ENCODE peak calls at places on chromosomes 16 and 17, in nine cellular contexts. L is CD8-positive, alpha-beta memory T cell; V is AG04450; T is HL-60; O is PC-9; E is OCI-LY7; K is WERI-Rb-1; Y is breast epithelium; S is body of pancreas. P is an unnamed sample.

GRCh38 chr17:80811181-80812105 is 180.2 kb upstream of the CHMP6 start:
- DNase-seq in L (no peak), V (no peak), T (no peak), O (no peak), E (no peak), K (peak), Y (no peak), S (no peak), P (no peak)

GRCh38 chr17:48644910-48645557 is 18.9 kb upstream of the HOXB9 start:
- DNase-seq in L (no peak), V (no peak), T (no peak), O (no peak), E (no peak), K (no peak), Y (no peak), S (no peak), P (no peak)

GRCh38 chr16:9695152-9695551 is 487.1 kb downstream of the GRIN2A start:
- DNase-seq in L (no peak), V (no peak), T (no peak), O (no peak), E (no peak), K (no peak), Y (no peak), S (no peak), P (no peak)

GRCh38 chr16:87851601-87852000 is 17.7 kb downstream of the SLC7A5 start:
- DNase-seq in L (no peak), V (no peak), T (no peak), O (no peak), E (no peak), K (peak), Y (no peak), S (no peak), P (no peak)

GRCh38 chr16:6193718-6194117 is 1096.1 kb upstream of the EEF2KMT start:
- DNase-seq in L (no peak), V (no peak), T (no peak), O (peak), E (no peak), K (no peak), Y (no peak), S (no peak), P (peak)

GRCh38 chr17:31320231-31320630 is 1.2 kb downstream of the EVI2A start:
- DNase-seq in L (peak), V (no peak), T (no peak), O (no peak), E (peak), K (no peak), Y (no peak), S (no peak), P (no peak)

GRCh38 chr16:48479955-48480354 is 94.7 kb upstream of the SIAH1 start:
- DNase-seq in L (no peak), V (no peak), T (no peak), O (no peak), E (no peak), K (no peak), Y (no peak), S (no peak), P (no peak)

GRCh38 chr17:15453782-15454181 is 13.6 kb downstream of the CDRT4 start:
- DNase-seq in L (no peak), V (no peak), T (no peak), O (no peak), E (no peak), K (no peak), Y (no peak), S (no peak), P (no peak)

GRCh38 chr16:46686815-46687473 is 2.0 kb downstream of the VPS35 start:
- DNase-seq in L (no peak), V (no peak), T (no peak), O (no peak), E (no peak), K (no peak), Y (no peak), S (no peak), P (no peak)

GRCh38 chr16:71353736-71354135 is 4.8 kb upstream of the CALB2 start:
- DNase-seq in L (no peak), V (no peak), T (no peak), O (no peak), E (no peak), K (no peak), Y (no peak), S (no peak), P (no peak)

GRCh38 chr17:41315814-41316430 is 412 bp upstream of the KRTAP17-1 start:
- DNase-seq in L (no peak), V (no peak), T (no peak), O (no peak), E (no peak), K (no peak), Y (no peak), S (no peak), P (no peak)

GRCh38 chr16:86757704-86758040 is 179.3 kb downstream of the FOXL1 start:
- DNase-seq in L (no peak), V (no peak), T (no peak), O (no peak), E (no peak), K (no peak), Y (no peak), S (no peak), P (no peak)

GRCh38 chr16:84925092-84925772 is 86.1 kb downstream of the ZDHHC7 start:
- DNase-seq in L (peak), V (no peak), T (peak), O (peak), E (peak), K (peak), Y (no peak), S (peak), P (peak)

GRCh38 chr16:87780385-87780989 is 14.7 kb upstream of the KLHDC4 start:
- DNase-seq in L (peak), V (no peak), T (peak), O (no peak), E (peak), K (no peak), Y (no peak), S (no peak), P (no peak)

GRCh38 chr17:76442341-76443338 is 10.3 kb downstream of the UBE2O start:
- DNase-seq in L (no peak), V (no peak), T (peak), O (no peak), E (no peak), K (no peak), Y (no peak), S (no peak), P (no peak)

GRCh38 chr17:34318474-34318873 is 761 bp upstream of the CCL8 start:
- DNase-seq in L (no peak), V (no peak), T (peak), O (no peak), E (peak), K (peak), Y (no peak), S (no peak), P (peak)

GRCh38 chr17:29615492-29616299 is 7.0 kb downstream of the CORO6 start:
- DNase-seq in L (peak), V (no peak), T (peak), O (no peak), E (peak), K (peak), Y (peak), S (peak), P (no peak)

GRCh38 chr17:49582789-49583188 is 7.1 kb downstream of the NXPH3 start:
- DNase-seq in L (no peak), V (no peak), T (no peak), O (no peak), E (no peak), K (no peak), Y (no peak), S (no peak), P (no peak)

GRCh38 chr16:77579283-77579985 is 142.9 kb upstream of the NUDT7 start:
- DNase-seq in L (no peak), V (no peak), T (no peak), O (no peak), E (no peak), K (no peak), Y (no peak), S (no peak), P (no peak)

GRCh38 chr16:24624102-24624501 is 84.7 kb downstream of the RBBP6 start:
- DNase-seq in L (no peak), V (no peak), T (no peak), O (no peak), E (no peak), K (no peak), Y (no peak), S (no peak), P (no peak)

GRCh38 chr16:51592535-51592934 is 441.5 kb upstream of the SALL1 start:
- DNase-seq in L (no peak), V (no peak), T (no peak), O (no peak), E (no peak), K (no peak), Y (no peak), S (no peak), P (no peak)

GRCh38 chr17:31523862-31524730 is 132.6 kb downstream of the RAB11FIP4 start:
- DNase-seq in L (no peak), V (no peak), T (no peak), O (no peak), E (no peak), K (no peak), Y (no peak), S (no peak), P (no peak)

GRCh38 chr16:24829153-24829552 is 16.6 kb upstream of the SLC5A11 start:
- DNase-seq in L (no peak), V (no peak), T (no peak), O (no peak), E (no peak), K (no peak), Y (no peak), S (no peak), P (no peak)

GRCh38 chr17:76272541-76273434 is 7.6 kb downstream of the UBALD2 start:
- DNase-seq in L (peak), V (no peak), T (peak), O (no peak), E (peak), K (no peak), Y (no peak), S (no peak), P (no peak)

GRCh38 chr16:67672739-67673662 is 6.4 kb downstream of the C16orf86 start:
- DNase-seq in L (peak), V (peak), T (peak), O (peak), E (peak), K (peak), Y (peak), S (peak), P (no peak)

GRCh38 chr16:4290236-4290830 is 17.5 kb upstream of the TFAP4 start:
- DNase-seq in L (no peak), V (no peak), T (peak), O (peak), E (no peak), K (peak), Y (no peak), S (no peak), P (no peak)

GRCh38 chr16:78742501-78743283 is 643.2 kb downstream of the WWOX start:
- DNase-seq in L (peak), V (no peak), T (no peak), O (peak), E (peak), K (no peak), Y (no peak), S (no peak), P (no peak)

GRCh38 chr16:73739049-73739769 is 557.4 kb upstream of the PSMD7 start:
- DNase-seq in L (no peak), V (no peak), T (no peak), O (no peak), E (no peak), K (no peak), Y (no peak), S (no peak), P (no peak)

GRCh38 chr16:15830832-15831451 is 25.9 kb downstream of the MYH11 start:
- DNase-seq in L (no peak), V (no peak), T (peak), O (no peak), E (no peak), K (no peak), Y (no peak), S (no peak), P (no peak)

GRCh38 chr17:60749708-60750107 is 72.1 kb downstream of the BCAS3 start:
- DNase-seq in L (no peak), V (no peak), T (no peak), O (no peak), E (no peak), K (no peak), Y (no peak), S (no peak), P (no peak)

GRCh38 chr16:19380316-19380715 is 37.4 kb upstream of the TMC5 start:
- DNase-seq in L (no peak), V (no peak), T (no peak), O (no peak), E (peak), K (no peak), Y (no peak), S (no peak), P (no peak)

GRCh38 chr16:30353438-30354129 is 1.5 kb downstream of the CD2BP2 start:
- DNase-seq in L (no peak), V (no peak), T (no peak), O (no peak), E (no peak), K (no peak), Y (no peak), S (no peak), P (no peak)

GRCh38 chr17:48563385-48563838 is 14.7 kb downstream of the HOXB4 start:
- DNase-seq in L (no peak), V (no peak), T (no peak), O (no peak), E (no peak), K (no peak), Y (no peak), S (no peak), P (no peak)

GRCh38 chr17:44915321-44915726 is at the start of gene GFAP:
- DNase-seq in L (no peak), V (no peak), T (no peak), O (no peak), E (no peak), K (no peak), Y (no peak), S (no peak), P (no peak)

GRCh38 chr17:69434164-69434579 is 19.7 kb downstream of the MAP2K6 start:
- DNase-seq in L (no peak), V (no peak), T (no peak), O (no peak), E (no peak), K (no peak), Y (no peak), S (no peak), P (no peak)

GRCh38 chr16:14364386-14365199 is 265.5 kb downstream of the PARN start:
- DNase-seq in L (no peak), V (peak), T (no peak), O (peak), E (no peak), K (no peak), Y (no peak), S (no peak), P (no peak)

GRCh38 chr16:19170043-19170655 is 2.1 kb downstream of the SYT17 start:
- DNase-seq in L (no peak), V (no peak), T (no peak), O (no peak), E (no peak), K (no peak), Y (no peak), S (no peak), P (no peak)

GRCh38 chr17:60554377-60554788 is 28.3 kb upstream of the APPBP2 start:
- DNase-seq in L (no peak), V (peak), T (no peak), O (peak), E (no peak), K (no peak), Y (no peak), S (no peak), P (no peak)

DNA sequence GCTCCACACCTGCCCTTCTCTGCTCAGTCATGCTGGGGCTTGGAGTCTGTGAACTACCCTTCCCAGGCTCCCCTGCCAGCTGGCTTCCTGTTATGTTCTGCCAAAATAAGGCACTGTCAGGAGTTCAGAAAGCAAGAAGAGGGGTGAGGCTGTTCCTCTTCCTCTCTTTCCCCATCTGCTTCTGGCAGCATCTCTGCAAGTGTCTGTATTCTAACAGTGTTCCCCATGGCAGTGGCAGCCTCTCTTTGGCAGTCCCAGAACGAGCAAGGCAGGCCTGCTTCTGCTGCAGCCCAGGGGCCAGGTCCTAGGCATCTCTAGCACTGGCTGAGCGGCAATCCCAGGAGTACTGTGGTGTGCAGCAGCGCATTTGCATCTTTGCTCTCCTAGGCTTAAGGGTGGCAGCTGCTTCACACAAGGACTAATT is 219.1 kb downstream of the STX8 start:
- DNase-seq in L (no peak), V (no peak), T (peak), O (no peak), E (peak), K (no peak), Y (no peak), S (no peak), P (no peak)
- H3K4me3 ChIP-seq in L (no peak), V (no peak), T (no peak), O (no peak), E (no peak), K (no peak), Y (no peak), S (no peak), P (no peak)

GRCh38 chr17:7974638-7975131 is 27.7 kb upstream of the GUCY2D start:
- DNase-seq in L (no peak), V (no peak), T (no peak), O (no peak), E (no peak), K (no peak), Y (no peak), S (no peak), P (no peak)

GRCh38 chr17:7982171-7982570 is 20.2 kb upstream of the GUCY2D start:
- DNase-seq in L (no peak), V (no peak), T (no peak), O (no peak), E (no peak), K (no peak), Y (no peak), S (no peak), P (no peak)

GRCh38 chr17:7977039-7977438 is 25.4 kb upstream of the GUCY2D start:
- DNase-seq in L (no peak), V (no peak), T (no peak), O (no peak), E (no peak), K (no peak), Y (no peak), S (no peak), P (no peak)

GRCh38 chr17:7982666-7983065 is 19.7 kb upstream of the GUCY2D start:
- DNase-seq in L (no peak), V (no peak), T (peak), O (no peak), E (no peak), K (peak), Y (no peak), S (no peak), P (no peak)

DNA sequence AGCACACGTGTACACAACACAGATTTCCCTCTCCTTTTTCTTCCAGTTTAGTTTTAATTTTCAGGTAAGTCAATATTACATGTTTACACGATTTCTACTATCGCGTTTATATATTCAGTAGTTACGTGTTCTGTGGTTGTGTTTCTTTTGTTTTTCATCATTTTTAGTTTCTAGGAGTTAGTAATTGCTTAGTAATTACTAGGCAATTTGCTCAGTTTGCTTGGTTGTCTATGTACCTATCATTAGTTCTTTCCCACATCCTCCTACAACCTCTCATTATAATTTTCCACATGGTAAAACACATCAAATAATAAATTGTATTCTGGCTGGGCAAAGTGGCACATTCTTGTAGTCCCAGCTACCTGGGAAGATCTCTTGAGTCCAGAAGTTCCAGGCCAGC is 24.6 kb upstream of the GUCY2D start:
- DNase-seq in L (no peak), V (no peak), T (no peak), O (no peak), E (no peak), K (no peak), Y (no peak), S (no peak), P (no peak)
- H3K27ac ChIP-seq in L (no peak), V (no peak), T (no peak), O (no peak), E (no peak), K (no peak), Y (no peak), S (no peak), P (no peak)

GRCh38 chr17:40070895-40071719 is 8.3 kb downstream of the THRA start:
- DNase-seq in L (no peak), V (no peak), T (peak), O (peak), E (no peak), K (peak), Y (no peak), S (peak), P (no peak)
- H3K4me3 ChIP-seq in L (no peak), V (no peak), T (no peak), O (no peak), E (no peak), K (no peak), Y (no peak), S (no peak), P (no peak)

GRCh38 chr17:1004769-1005295 is 7.9 kb downstream of the TIMM22 start:
- DNase-seq in L (no peak), V (no peak), T (no peak), O (no peak), E (no peak), K (no peak), Y (no peak), S (no peak), P (no peak)

GRCh38 chr17:1002771-1003555 is 6.0 kb downstream of the TIMM22 start:
- DNase-seq in L (no peak), V (peak), T (no peak), O (no peak), E (no peak), K (no peak), Y (no peak), S (no peak), P (no peak)

GRCh38 chr17:1003633-1003971 is 6.7 kb downstream of the TIMM22 start:
- DNase-seq in L (no peak), V (no peak), T (no peak), O (no peak), E (no peak), K (no peak), Y (no peak), S (no peak), P (no peak)

GRCh38 chr17:1005361-1005946 is 8.5 kb downstream of the TIMM22 start:
- DNase-seq in L (peak), V (no peak), T (no peak), O (peak), E (no peak), K (no peak), Y (peak), S (peak), P (no peak)

GRCh38 chr17:1003972-1004768 is 7.2 kb downstream of the TIMM22 start:
- DNase-seq in L (no peak), V (no peak), T (no peak), O (no peak), E (no peak), K (no peak), Y (no peak), S (no peak), P (no peak)
- H3K27ac ChIP-seq in L (no peak), V (peak), T (no peak), O (no peak), E (no peak), K (no peak), Y (peak), S (peak), P (no peak)

GRCh38 chr17:82177276-82177675 is 35.4 kb downstream of the CCDC57 start:
- DNase-seq in L (no peak), V (no peak), T (no peak), O (no peak), E (no peak), K (no peak), Y (no peak), S (no peak), P (no peak)

GRCh38 chr17:82172461-82173160 is 40.0 kb downstream of the CCDC57 start:
- DNase-seq in L (no peak), V (no peak), T (no peak), O (no peak), E (no peak), K (no peak), Y (no peak), S (no peak), P (no peak)

GRCh38 chr17:82175951-82176350 is 36.7 kb downstream of the CCDC57 start:
- DNase-seq in L (no peak), V (no peak), T (no peak), O (no peak), E (no peak), K (no peak), Y (no peak), S (no peak), P (no peak)

GRCh38 chr17:82173351-82174041 is 39.1 kb downstream of the CCDC57 start:
- DNase-seq in L (no peak), V (no peak), T (no peak), O (no peak), E (no peak), K (no peak), Y (no peak), S (no peak), P (no peak)

GRCh38 chr17:82175166-82175565 is 37.5 kb downstream of the CCDC57 start:
- DNase-seq in L (no peak), V (no peak), T (no peak), O (no peak), E (no peak), K (no peak), Y (no peak), S (no peak), P (no peak)
- H3K4me3 ChIP-seq in L (no peak), V (no peak), T (no peak), O (no peak), E (no peak), K (no peak), Y (no peak), S (no peak), P (no peak)